ENCODE peak calls at places on chromosome 11, in eight cellular contexts. M is IMR-90; T is neuronal stem cell; O is OCI-LY7; Z is HCT116; P is cardiac muscle cell; W is effector memory CD4-positive, alpha-beta T cell; A is H9. C is an unnamed sample.

GRCh38 chr11:12914401-12914912 is 94.7 kb upstream of the RASSF10 start:
- DNase-seq in M (peak; percentile 33), T (peak; percentile 64), O (peak; percentile 6), Z (no peak), P (peak; percentile 76), W (no peak), A (peak; percentile 96), C (no peak)

GRCh38 chr11:77823775-77824174 is 2.8 kb downstream of the AAMDC start:
- DNase-seq in M (peak; percentile 52), T (no peak), O (no peak), Z (no peak), P (peak; percentile 7), W (no peak), A (no peak), C (no peak)

GRCh38 chr11:61967924-61968757 is 707 bp upstream of the FTH1 start:
- DNase-seq in M (no peak), T (no peak), O (peak; percentile 54), Z (no peak), P (peak; percentile 32), W (no peak), A (no peak), C (peak; percentile 36)

GRCh38 chr11:126939552-126939951 is 61.0 kb downstream of the KIRREL3 start:
- DNase-seq in M (no peak), T (no peak), O (no peak), Z (no peak), P (no peak), W (no peak), A (no peak), C (no peak)

GRCh38 chr11:123144707-123145106 is 50.3 kb downstream of the CLMP start:
- DNase-seq in M (no peak), T (no peak), O (no peak), Z (no peak), P (no peak), W (no peak), A (no peak), C (no peak)

GRCh38 chr11:49432242-49432848 is 223.9 kb upstream of the FOLH1 start:
- DNase-seq in M (no peak), T (no peak), O (no peak), Z (no peak), P (no peak), W (no peak), A (no peak), C (no peak)

GRCh38 chr11:81869337-81870065 is 864.2 kb downstream of the FAM181B start:
- DNase-seq in M (no peak), T (no peak), O (peak; percentile 96), Z (no peak), P (no peak), W (peak; percentile 70), A (no peak), C (peak; percentile 89)

GRCh38 chr11:67120456-67120855 is 1.4 kb downstream of the KDM2A start:
- DNase-seq in M (no peak), T (no peak), O (no peak), Z (no peak), P (no peak), W (no peak), A (no peak), C (no peak)

GRCh38 chr11:73040046-73040445 is 102.1 kb downstream of the FCHSD2 start:
- DNase-seq in M (no peak), T (peak; percentile 27), O (no peak), Z (no peak), P (no peak), W (no peak), A (no peak), C (no peak)

GRCh38 chr11:22244986-22245592 is 52.2 kb downstream of the ANO5 start:
- DNase-seq in M (peak; percentile 19), T (peak; percentile 37), O (peak; percentile 44), Z (peak; percentile 15), P (peak; percentile 66), W (no peak), A (peak; percentile 62), C (no peak)

GRCh38 chr11:124878497-124879228 is 13.4 kb downstream of the ROBO3 start:
- DNase-seq in M (no peak), T (no peak), O (no peak), Z (no peak), P (no peak), W (no peak), A (peak; percentile 10), C (no peak)

GRCh38 chr11:749731-750130 is 2.5 kb downstream of the TALDO1 start:
- DNase-seq in M (no peak), T (no peak), O (no peak), Z (no peak), P (no peak), W (no peak), A (no peak), C (no peak)

GRCh38 chr11:127042445-127042844 is 41.9 kb upstream of the KIRREL3 start:
- DNase-seq in M (peak; percentile 74), T (no peak), O (no peak), Z (no peak), P (no peak), W (no peak), A (no peak), C (no peak)

GRCh38 chr11:131172011-131172410 is 198.4 kb upstream of the NTM start:
- DNase-seq in M (no peak), T (no peak), O (no peak), Z (no peak), P (no peak), W (no peak), A (no peak), C (no peak)

GRCh38 chr11:67177399-67178281 is 58.6 kb downstream of the KDM2A start:
- DNase-seq in M (peak; percentile 13), T (no peak), O (no peak), Z (no peak), P (no peak), W (no peak), A (no peak), C (no peak)

GRCh38 chr11:27722117-27722844 is 22.0 kb upstream of the BDNF start:
- DNase-seq in M (peak; percentile 68), T (peak; percentile 36), O (no peak), Z (no peak), P (peak; percentile 35), W (no peak), A (peak; percentile 69), C (no peak)

GRCh38 chr11:130023204-130023603 is 20.6 kb upstream of the PRDM10 start:
- DNase-seq in M (peak; percentile 48), T (no peak), O (peak; percentile 98), Z (peak; percentile 29), P (no peak), W (no peak), A (no peak), C (no peak)

GRCh38 chr11:75668508-75669297 is at the start of gene MAP6:
- DNase-seq in M (no peak), T (peak; percentile 60), O (no peak), Z (no peak), P (peak; percentile 45), W (no peak), A (peak; percentile 64), C (peak; percentile 18)

GRCh38 chr11:47087801-47088200 is 88.9 kb downstream of the ARFGAP2 start:
- DNase-seq in M (no peak), T (no peak), O (peak; percentile 51), Z (no peak), P (no peak), W (no peak), A (no peak), C (no peak)

DNA sequence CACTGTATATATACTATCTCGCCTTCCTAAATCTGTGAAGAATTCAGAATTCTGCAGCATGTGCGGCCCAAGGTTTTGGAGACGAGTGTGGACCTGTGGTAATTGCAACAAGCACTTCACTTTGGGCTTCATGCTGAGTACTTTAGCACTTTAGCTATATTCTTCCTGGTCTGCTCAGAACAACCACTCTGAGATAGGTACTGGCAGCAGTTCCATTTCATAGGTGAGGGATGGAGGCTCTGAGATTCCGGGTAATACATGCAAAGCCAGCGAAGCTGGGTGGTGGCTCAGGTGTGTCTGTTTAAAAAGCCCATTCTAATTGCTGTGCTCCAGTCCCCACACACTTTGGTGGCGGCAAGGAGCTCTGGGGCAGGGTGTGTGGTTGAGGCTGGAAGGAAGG is 6.4 kb downstream of the ELF5 start:
- DNase-seq in M (no peak), T (no peak), O (no peak), Z (no peak), P (no peak), W (no peak), A (no peak), C (no peak)
- H3K4me1 ChIP-seq in M (peaks cover 9% of the 10 kb centered on the region), T (no peaks in the 10 kb centered on the region), O (no peaks in the 10 kb centered on the region), Z (peaks cover 6% of the 10 kb centered on the region), P (no peaks in the 10 kb centered on the region), W (no peaks in the 10 kb centered on the region), A (no peaks in the 10 kb centered on the region), C (no peaks in the 10 kb centered on the region)

GRCh38 chr11:10731064-10731680 is 19.9 kb upstream of the CTR9 start:
- DNase-seq in M (peak; percentile 36), T (no peak), O (no peak), Z (no peak), P (no peak), W (no peak), A (no peak), C (no peak)

GRCh38 chr11:10730151-10730550 is 20.9 kb upstream of the CTR9 start:
- DNase-seq in M (no peak), T (no peak), O (no peak), Z (no peak), P (no peak), W (no peak), A (no peak), C (no peak)

GRCh38 chr11:10735532-10736465 is 15.2 kb upstream of the CTR9 start:
- DNase-seq in M (peak; percentile 96), T (peak; percentile 88), O (peak; percentile 80), Z (peak; percentile 96), P (peak; percentile 94), W (peak; percentile 68), A (peak; percentile 97), C (peak; percentile 81)
- H3K27ac ChIP-seq in M (peak overlapping the region; percentile 93), T (no peak overlapping the region), O (no peak overlapping the region), Z (peak overlapping the region; percentile 89), P (no peak overlapping the region), W (no peak overlapping the region), A (no peak overlapping the region), C (no peak overlapping the region)

GRCh38 chr11:119031912-119032280 is 1.2 kb upstream of the SLC37A4 start:
- DNase-seq in M (no peak), T (no peak), O (no peak), Z (no peak), P (no peak), W (no peak), A (no peak), C (no peak)
- H3K4me1 ChIP-seq in M (no peaks in the 10 kb centered on the region), T (peaks cover 6% of the 10 kb centered on the region), O (peaks cover 21% of the 10 kb centered on the region), Z (peaks cover 5% of the 10 kb centered on the region), P (peaks cover 17% of the 10 kb centered on the region), W (peaks cover 18% of the 10 kb centered on the region), A (peaks cover 8% of the 10 kb centered on the region), C (peaks cover 19% of the 10 kb centered on the region)

DNA sequence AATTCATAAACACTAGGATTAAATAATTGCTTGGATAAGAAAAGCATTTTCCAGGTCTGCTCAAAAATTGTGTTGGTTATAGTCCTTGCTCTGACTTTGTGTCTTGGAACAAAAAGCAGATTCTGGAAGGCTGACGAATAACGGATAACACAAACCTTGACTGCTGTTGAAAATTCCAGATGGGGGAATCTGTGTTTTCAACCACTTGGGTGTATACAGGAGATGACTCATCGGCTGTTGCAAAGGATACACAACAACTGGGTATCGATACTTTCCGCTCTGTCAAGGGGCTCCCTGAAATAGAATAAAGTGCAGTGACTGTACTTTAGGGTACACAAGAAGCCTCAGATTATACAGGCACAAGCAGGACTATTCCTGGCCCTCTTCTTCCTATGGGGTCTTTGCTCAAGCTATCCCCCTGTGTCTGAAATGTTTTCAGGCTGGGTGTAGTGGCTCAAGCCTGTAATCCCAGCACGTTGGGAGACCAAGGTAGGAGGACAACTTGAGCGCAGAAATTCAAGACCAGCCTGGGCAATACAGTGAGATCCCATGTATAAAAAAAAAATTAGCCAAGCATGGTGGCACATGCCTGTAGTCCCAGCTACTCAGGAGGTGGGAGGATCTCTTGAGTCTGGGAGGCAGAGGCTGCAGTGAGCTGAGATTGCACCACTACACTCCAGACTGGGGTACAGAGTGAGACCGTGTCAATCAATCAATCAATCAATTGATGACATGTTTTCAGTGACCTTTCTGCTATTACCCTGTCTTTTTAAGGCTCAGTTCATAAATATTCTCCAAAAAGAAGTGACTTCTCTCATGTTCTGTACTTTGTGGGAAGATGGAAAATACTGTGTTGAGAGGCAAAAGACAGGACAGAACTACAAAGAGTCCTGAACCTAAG is 48.6 kb upstream of the UCP3 start:
- DNase-seq in M (peak; percentile 88), T (no peak), O (no peak), Z (peak; percentile 2), P (no peak), W (no peak), A (no peak), C (no peak)
- H3K27ac ChIP-seq in M (no peak overlapping the region), T (no peak overlapping the region), O (no peak overlapping the region), Z (no peak overlapping the region), P (no peak overlapping the region), W (no peak overlapping the region), A (no peak overlapping the region), C (no peak overlapping the region)